ENCODE peak calls at places on chromosome 22, in ten cellular contexts. Q, K, H, F, T, C, W, O, N and J are unnamed samples.
A peak's percentile ranks its signal among the peaks of the same experiment; 100 is the strongest.

GRCh38 chr22:20414450-20414849 is 20.5 kb downstream of the ZNF74 start:
- DNase-seq in H (no peak), T (no peak), F (no peak), Q (no peak), K (no peak), C (no peak), N (no peak), O (no peak), W (no peak), J (no peak)

GRCh38 chr22:48663297-48663696 is 1164.4 kb downstream of the BRD1 start:
- DNase-seq in T (no peak), C (no peak), H (peak; percentile 8), O (no peak), K (no peak), F (no peak), W (no peak), Q (no peak), N (peak; percentile 11), J (no peak)

GRCh38 chr22:32204211-32204855 is 540 bp downstream of the RFPL2 start:
- DNase-seq in Q (no peak), C (peak; percentile 48), H (peak; percentile 82), O (no peak), W (no peak), T (no peak), N (peak; percentile 55), K (no peak), F (no peak), J (peak; percentile 45)

GRCh38 chr22:32100711-32101110 is 57.6 kb downstream of the SLC5A1 start:
- DNase-seq in H (no peak), O (no peak), K (no peak), F (no peak), Q (no peak), T (no peak), C (no peak), W (no peak), N (no peak), J (peak; percentile 58)

GRCh38 chr22:49211176-49211575 is 616.5 kb downstream of the BRD1 start:
- DNase-seq in K (no peak), Q (no peak), H (no peak), O (no peak), N (no peak), T (no peak), F (no peak), C (no peak), W (no peak), J (no peak)

GRCh38 chr22:21712751-21713427 is 22.7 kb downstream of the YPEL1 start:
- DNase-seq in K (peak; percentile 83), C (peak; percentile 83), Q (peak; percentile 91), W (peak; percentile 58), T (peak; percentile 37), N (peak; percentile 86), O (peak; percentile 69), H (peak; percentile 59), F (peak; percentile 89), J (peak; percentile 69)

GRCh38 chr22:39114157-39114511 is 17.1 kb downstream of the APOBEC3H start:
- DNase-seq in Q (no peak), H (no peak), F (no peak), K (no peak), C (no peak), W (no peak), O (no peak), N (peak; percentile 14), T (no peak), J (no peak)

GRCh38 chr22:42976131-42976530 is 38.8 kb downstream of the PACSIN2 start:
- DNase-seq in C (no peak), T (no peak), N (no peak), Q (no peak), H (no peak), K (no peak), W (no peak), O (no peak), F (no peak), J (no peak)

GRCh38 chr22:39943366-39943765 is 16.8 kb upstream of the TMA7B start:
- DNase-seq in Q (no peak), N (peak; percentile 53), T (peak; percentile 8), F (no peak), O (no peak), K (no peak), H (peak; percentile 61), W (no peak), C (no peak), J (no peak)

GRCh38 chr22:23686416-23687024 is 4.3 kb upstream of the RGL4 start:
- DNase-seq in T (no peak), H (no peak), O (peak; percentile 10), N (no peak), Q (no peak), W (no peak), K (no peak), C (no peak), F (no peak), J (no peak)

GRCh38 chr22:50118557-50119168 is 28.9 kb downstream of the MOV10L1 start:
- DNase-seq in F (peak; percentile 93), O (no peak), W (no peak), K (no peak), H (no peak), N (no peak), C (no peak), T (no peak), Q (no peak), J (peak; percentile 27)

GRCh38 chr22:47627561-47628253 is 865.3 kb downstream of the TBC1D22A start:
- DNase-seq in W (peak; percentile 28), F (no peak), C (no peak), O (no peak), K (no peak), H (no peak), Q (no peak), N (no peak), T (no peak), J (no peak)

GRCh38 chr22:35330258-35330861 is 30.7 kb downstream of the TOM1 start:
- DNase-seq in C (no peak), W (peak; percentile 89), Q (peak; percentile 25), F (peak; percentile 93), T (no peak), K (no peak), O (peak; percentile 63), N (no peak), H (peak; percentile 79), J (no peak)

GRCh38 chr22:36075230-36075629 is 46.6 kb upstream of the RBFOX2 start:
- DNase-seq in T (no peak), N (no peak), F (no peak), Q (no peak), W (no peak), O (no peak), H (no peak), K (no peak), C (no peak), J (no peak)

GRCh38 chr22:40347300-40347699 is 1.0 kb downstream of the ADSL start:
- DNase-seq in Q (no peak), F (no peak), W (no peak), K (no peak), C (no peak), T (no peak), H (no peak), O (no peak), N (no peak), J (peak; percentile 4)

GRCh38 chr22:37912171-37912570 is 6.1 kb downstream of the MICALL1 start:
- DNase-seq in K (no peak), O (no peak), N (no peak), W (no peak), C (no peak), Q (no peak), T (no peak), F (no peak), H (no peak), J (no peak)

GRCh38 chr22:35604671-35605457 is 12.3 kb downstream of the MB start:
- DNase-seq in Q (no peak), W (no peak), F (no peak), H (no peak), C (no peak), K (no peak), T (no peak), O (no peak), N (no peak), J (peak; percentile 71)

GRCh38 chr22:48579035-48579914 is 1248.4 kb downstream of the BRD1 start:
- DNase-seq in F (no peak), W (no peak), C (no peak), O (no peak), T (no peak), H (no peak), K (no peak), N (no peak), Q (no peak), J (no peak)

GRCh38 chr22:44972363-44973083 is 37.3 kb downstream of the PHF21B start:
- DNase-seq in T (no peak), H (peak; percentile 80), N (no peak), W (no peak), Q (peak; percentile 14), C (no peak), F (no peak), O (no peak), K (peak; percentile 28), J (no peak)